ENCODE peak calls at places on chromosomes 16 and 17, in five cellular contexts. One of them, this sample, is unnamed.
A peak's percentile ranks its signal among the peaks of the same experiment; 100 is the strongest.

GRCh38 chr17:60065136-60065535 is 13.6 kb downstream of the HEATR6 start:
- DNase-seq in K562: no peak
- DNase-seq in SK-N-SH: no peak
- DNase-seq in HepG2: no peak
- DNase-seq in GM12891: no peak
- DNase-seq in this sample: no peak

GRCh38 chr16:71426069-71426879 is 15.6 kb downstream of the TLE7 start:
- DNase-seq in SK-N-SH: peak; percentile 69
- DNase-seq in HepG2: peak; percentile 99
- DNase-seq in K562: peak; percentile 59
- DNase-seq in GM12891: peak; percentile 66
- DNase-seq in this sample: no peak

GRCh38 chr16:46731691-46732555 is 16.2 kb downstream of the MYLK3 start:
- DNase-seq in SK-N-SH: no peak
- DNase-seq in K562: no peak
- DNase-seq in HepG2: peak; percentile 21
- DNase-seq in GM12891: no peak
- DNase-seq in this sample: no peak

GRCh38 chr16:59573528-59574271 is 839.6 kb upstream of the GOT2 start:
- DNase-seq in SK-N-SH: no peak
- DNase-seq in K562: no peak
- DNase-seq in GM12891: no peak
- DNase-seq in HepG2: no peak
- DNase-seq in this sample: no peak

GRCh38 chr17:61484174-61484573 is 32.0 kb downstream of the TBX4 start:
- DNase-seq in HepG2: no peak
- DNase-seq in K562: no peak
- DNase-seq in GM12891: no peak
- DNase-seq in SK-N-SH: peak; percentile 67
- DNase-seq in this sample: no peak

GRCh38 chr17:47878203-47879027 is 17.6 kb upstream of the SP2 start:
- DNase-seq in GM12891: no peak
- DNase-seq in HepG2: no peak
- DNase-seq in K562: no peak
- DNase-seq in SK-N-SH: no peak
- DNase-seq in this sample: no peak

GRCh38 chr17:83079340-83079747 is at the start of gene METRNL:
- DNase-seq in HepG2: no peak
- DNase-seq in GM12891: peak; percentile 97
- DNase-seq in K562: peak; percentile 88
- DNase-seq in SK-N-SH: peak; percentile 99
- DNase-seq in this sample: peak; percentile 97

GRCh38 chr17:54795046-54795445 is 105.6 kb upstream of the TOM1L1 start:
- DNase-seq in SK-N-SH: no peak
- DNase-seq in GM12891: no peak
- DNase-seq in K562: no peak
- DNase-seq in HepG2: no peak
- DNase-seq in this sample: no peak

GRCh38 chr17:83199500-83200201 is 120.2 kb downstream of the METRNL start:
- DNase-seq in SK-N-SH: no peak
- DNase-seq in GM12891: no peak
- DNase-seq in K562: no peak
- DNase-seq in HepG2: no peak
- DNase-seq in this sample: no peak

GRCh38 chr17:44345497-44346026 is 460 bp downstream of the GRN start:
- DNase-seq in HepG2: peak; percentile 79
- DNase-seq in SK-N-SH: peak; percentile 81
- DNase-seq in GM12891: no peak
- DNase-seq in K562: peak; percentile 64
- DNase-seq in this sample: no peak

GRCh38 chr17:31582151-31582907 is 190.9 kb downstream of the RAB11FIP4 start:
- DNase-seq in SK-N-SH: no peak
- DNase-seq in HepG2: no peak
- DNase-seq in K562: no peak
- DNase-seq in GM12891: no peak
- DNase-seq in this sample: no peak

GRCh38 chr17:16150251-16150859 is 65.0 kb downstream of the NCOR1 start:
- DNase-seq in SK-N-SH: no peak
- DNase-seq in K562: no peak
- DNase-seq in HepG2: no peak
- DNase-seq in GM12891: no peak
- DNase-seq in this sample: no peak

GRCh38 chr17:40191237-40192208 is 14.3 kb downstream of the RAPGEFL1 start:
- DNase-seq in HepG2: peak; percentile 71
- DNase-seq in GM12891: peak; percentile 77
- DNase-seq in SK-N-SH: peak; percentile 87
- DNase-seq in K562: peak; percentile 83
- DNase-seq in this sample: peak; percentile 75

GRCh38 chr16:51390877-51391276 is 239.8 kb upstream of the SALL1 start:
- DNase-seq in HepG2: no peak
- DNase-seq in SK-N-SH: no peak
- DNase-seq in K562: no peak
- DNase-seq in GM12891: no peak
- DNase-seq in this sample: no peak

GRCh38 chr17:82302991-82303943 is 14.1 kb downstream of the CD7 start:
- DNase-seq in K562: no peak
- DNase-seq in SK-N-SH: peak; percentile 42
- DNase-seq in GM12891: no peak
- DNase-seq in HepG2: no peak
- DNase-seq in this sample: no peak

GRCh38 chr16:88638323-88639230 is at the start of gene IL17C:
- DNase-seq in GM12891: no peak
- DNase-seq in K562: peak; percentile 52
- DNase-seq in SK-N-SH: no peak
- DNase-seq in HepG2: no peak
- DNase-seq in this sample: no peak

GRCh38 chr16:5027575-5028235 is 6.0 kb downstream of the NAGPA start:
- DNase-seq in K562: no peak
- DNase-seq in SK-N-SH: no peak
- DNase-seq in HepG2: no peak
- DNase-seq in GM12891: no peak
- DNase-seq in this sample: no peak

GRCh38 chr16:52578007-52578828 is 31.3 kb upstream of the TOX3 start:
- DNase-seq in K562: no peak
- DNase-seq in HepG2: peak; percentile 82
- DNase-seq in GM12891: no peak
- DNase-seq in SK-N-SH: no peak
- DNase-seq in this sample: no peak
- TF ChIP-seq POLR2AphosphoS5 in K562: no peak
- TF ChIP-seq POLR2AphosphoS5 in HepG2: no peak
- TF ChIP-seq POLR2AphosphoS5 in GM12891: no peak
- TF ChIP-seq POLR2AphosphoS5 in SK-N-SH: no peak
- TF ChIP-seq POLR2AphosphoS5 in this sample: no peak

GRCh38 chr17:41967921-41968578 is 1.5 kb downstream of the CNP start:
- DNase-seq in K562: no peak
- DNase-seq in GM12891: no peak
- DNase-seq in HepG2: no peak
- DNase-seq in SK-N-SH: no peak
- DNase-seq in this sample: no peak
- TF ChIP-seq TAF1 in K562: no peak
- TF ChIP-seq TAF1 in GM12891: no peak
- TF ChIP-seq TAF1 in HepG2: no peak
- TF ChIP-seq TAF1 in SK-N-SH: no peak
- TF ChIP-seq TAF1 in this sample: no peak

GRCh38 chr17:30309591-30309990 is 17.8 kb upstream of the BLMH start:
- DNase-seq in K562: no peak
- DNase-seq in SK-N-SH: no peak
- DNase-seq in GM12891: no peak
- DNase-seq in HepG2: no peak
- DNase-seq in this sample: no peak

GRCh38 chr17:30312218-30312617 is 20.5 kb upstream of the BLMH start:
- DNase-seq in GM12891: no peak
- DNase-seq in SK-N-SH: no peak
- DNase-seq in K562: no peak
- DNase-seq in HepG2: no peak
- DNase-seq in this sample: no peak

GRCh38 chr17:30314474-30314873 is 19.4 kb downstream of the TMIGD1 start:
- DNase-seq in K562: no peak
- DNase-seq in HepG2: no peak
- DNase-seq in SK-N-SH: no peak
- DNase-seq in GM12891: no peak
- DNase-seq in this sample: no peak

GRCh38 chr17:30304778-30305177 is 13.0 kb upstream of the BLMH start:
- DNase-seq in SK-N-SH: no peak
- DNase-seq in HepG2: no peak
- DNase-seq in K562: no peak
- DNase-seq in GM12891: no peak
- DNase-seq in this sample: no peak

GRCh38 chr17:30310562-30310961 is 18.8 kb upstream of the BLMH start:
- DNase-seq in GM12891: no peak
- DNase-seq in SK-N-SH: no peak
- DNase-seq in HepG2: no peak
- DNase-seq in K562: no peak
- DNase-seq in this sample: no peak
- TF ChIP-seq POLR2AphosphoS5 in GM12891: no peak
- TF ChIP-seq POLR2AphosphoS5 in SK-N-SH: no peak
- TF ChIP-seq POLR2AphosphoS5 in HepG2: no peak
- TF ChIP-seq POLR2AphosphoS5 in K562: no peak
- TF ChIP-seq POLR2AphosphoS5 in this sample: no peak

DNA sequence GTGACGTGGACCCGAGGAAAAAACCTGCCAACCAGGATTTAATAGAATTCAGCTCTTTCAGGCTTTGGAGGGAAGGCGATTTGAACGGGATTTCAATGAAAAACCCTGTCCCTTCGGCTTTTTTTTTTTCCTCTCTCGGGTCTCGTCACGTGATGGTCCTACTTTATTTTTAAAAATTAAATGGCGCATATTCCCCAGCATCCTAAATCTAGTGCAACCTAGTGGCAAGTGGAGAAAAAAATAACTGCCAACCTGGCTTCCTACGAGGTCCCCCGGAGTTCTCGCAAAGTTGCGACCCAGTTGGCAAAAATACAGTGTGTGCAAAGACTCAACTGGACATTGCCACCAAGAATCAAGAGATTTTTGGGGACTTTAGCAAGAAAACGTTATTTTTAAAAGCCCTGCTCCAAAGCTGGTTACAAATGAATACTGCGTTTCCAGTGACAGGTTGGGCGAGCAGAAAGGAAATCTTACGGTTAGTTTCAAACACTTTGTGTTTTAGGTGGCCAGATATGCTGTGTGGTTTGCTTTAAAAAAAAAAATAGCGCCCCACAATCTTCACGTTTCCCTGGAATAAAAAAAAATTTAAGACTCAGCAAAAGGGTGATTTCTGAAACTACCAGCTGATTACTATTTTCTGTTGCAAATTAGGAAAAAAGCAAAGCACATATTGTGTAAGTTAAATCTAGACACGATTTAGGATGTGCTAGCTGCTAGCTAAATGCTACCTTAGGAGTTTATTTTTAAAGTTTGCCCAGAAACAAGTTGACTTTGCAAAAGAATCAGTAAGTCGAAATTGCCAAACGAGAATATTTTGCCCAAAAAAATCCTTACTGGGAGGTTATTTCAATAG is 725 bp upstream of the MARF1 start:
- DNase-seq in GM12891: no peak
- DNase-seq in SK-N-SH: peak; percentile 65
- DNase-seq in HepG2: peak; percentile 84
- DNase-seq in K562: no peak
- DNase-seq in this sample: no peak
- TF ChIP-seq TAF1 in GM12891: no peak
- TF ChIP-seq TAF1 in SK-N-SH: peak; percentile 11
- TF ChIP-seq TAF1 in HepG2: no peak
- TF ChIP-seq TAF1 in K562: no peak
- TF ChIP-seq TAF1 in this sample: no peak

GRCh38 chr17:74452027-74452840 is 14.2 kb upstream of the CD300A start:
- DNase-seq in K562: no peak
- DNase-seq in GM12891: no peak
- DNase-seq in HepG2: no peak
- DNase-seq in SK-N-SH: no peak
- DNase-seq in this sample: no peak
- TF ChIP-seq POLR2AphosphoS5 in K562: no peak
- TF ChIP-seq POLR2AphosphoS5 in GM12891: no peak
- TF ChIP-seq POLR2AphosphoS5 in HepG2: no peak
- TF ChIP-seq POLR2AphosphoS5 in SK-N-SH: no peak
- TF ChIP-seq POLR2AphosphoS5 in this sample: no peak

This sample was measured in GM12892.